ENCODE peak calls at places on chromosomes 16 and 17, in five cellular contexts. F is pancreas, N is AG10803, W is A549, O is fibroblast of the aortic adventitia. R is an unnamed sample.
A peak's percentile ranks its signal among the peaks of the same experiment; 100 is the strongest.

GRCh38 chr17:59361386-59361785 is 29.9 kb downstream of the YPEL2 start:
- DNase-seq in F (no peak), N (peak; percentile 93), O (peak; percentile 94), W (no peak), R (peak; percentile 97)

GRCh38 chr17:63412234-63412633 is 33.9 kb downstream of the CYB561 start:
- DNase-seq in W (no peak), O (no peak), N (no peak), F (no peak), R (no peak)

GRCh38 chr17:2883544-2884203 is 87.4 kb downstream of the RAP1GAP2 start:
- DNase-seq in F (no peak), O (no peak), W (peak; percentile 84), N (peak; percentile 21), R (peak; percentile 80)

GRCh38 chr17:47192549-47192948 is 3.5 kb upstream of the CDC27 start:
- DNase-seq in W (no peak), N (peak; percentile 72), F (no peak), O (no peak), R (no peak)

GRCh38 chr16:76114681-76115080 is 162.5 kb upstream of the CNTNAP4 start:
- DNase-seq in W (no peak), O (no peak), F (no peak), N (no peak), R (no peak)

GRCh38 chr17:18176152-18176551 is 7.5 kb upstream of the ALKBH5 start:
- DNase-seq in O (no peak), W (no peak), N (no peak), F (peak; percentile 40), R (no peak)

GRCh38 chr16:70432304-70432799 is 6.5 kb downstream of the ST3GAL2 start:
- DNase-seq in N (no peak), O (no peak), W (no peak), F (no peak), R (no peak)

GRCh38 chr17:45296003-45296832 is 20.6 kb downstream of the MAP3K14 start:
- DNase-seq in O (peak; percentile 74), F (no peak), N (no peak), W (no peak), R (peak; percentile 82)

DNA sequence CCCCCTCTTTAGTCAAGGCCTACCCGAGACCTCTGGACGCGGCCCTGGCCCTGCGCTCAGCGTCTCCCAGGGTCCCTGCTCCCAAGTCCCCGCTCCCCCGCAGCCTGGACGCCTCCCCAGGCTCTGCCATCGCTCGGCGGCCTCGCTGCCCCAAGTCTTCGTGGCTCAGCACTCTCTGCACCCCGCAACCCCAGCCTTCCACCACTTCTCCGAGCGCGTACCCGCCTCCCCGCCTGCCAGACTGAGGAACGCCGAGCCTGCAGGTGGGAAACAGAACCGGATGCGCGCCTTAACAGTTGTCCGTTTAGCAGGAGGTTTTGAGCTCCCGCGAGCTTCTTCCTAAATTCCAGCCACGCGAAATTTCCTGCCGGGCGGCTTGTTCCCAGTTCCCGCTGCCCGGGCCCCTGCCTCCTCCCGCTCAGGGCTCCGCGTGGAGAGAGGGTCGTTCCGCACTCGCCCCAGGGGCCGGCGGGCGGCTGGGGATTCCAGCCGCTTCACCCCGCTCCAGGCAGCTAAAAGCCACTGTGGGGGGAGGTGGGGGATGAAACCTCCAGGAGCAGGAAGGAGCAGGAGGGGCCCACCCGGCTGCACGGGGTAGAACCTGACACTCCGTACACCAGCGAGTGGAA is 87.7 kb downstream of the KCNJ12 start:
- DNase-seq in N (no peak), O (no peak), F (no peak), W (no peak), R (no peak)
- H3K4me3 ChIP-seq in N (no peak overlapping the region), O (no peak overlapping the region), F (no peak overlapping the region), W (no peak overlapping the region), R (no peak overlapping the region)

DNA sequence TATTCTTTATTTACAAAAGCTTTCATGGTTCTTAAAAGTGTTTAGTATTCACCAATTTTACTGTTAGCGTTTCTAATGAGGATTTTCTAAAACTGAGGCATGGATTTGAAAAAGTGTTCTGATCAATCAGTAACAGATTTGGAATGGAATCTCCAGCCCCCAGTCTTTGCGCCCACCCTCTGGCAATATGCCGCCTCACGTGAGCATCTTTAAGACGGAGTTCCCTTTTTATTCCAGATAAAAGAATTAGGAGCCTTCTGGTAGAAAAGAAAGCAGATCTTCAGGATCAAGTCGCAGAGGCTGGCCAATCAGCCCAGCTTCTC is 1.1 kb downstream of the TBC1D16 start:
- DNase-seq in W (no peak), N (no peak), O (no peak), F (no peak), R (no peak)
- H3K4me3 ChIP-seq in W (peak overlapping the region; percentile 89), N (peak overlapping the region; percentile 74), O (peak overlapping the region; percentile 76), F (peak overlapping the region; percentile 67), R (peak overlapping the region; percentile 75)

DNA sequence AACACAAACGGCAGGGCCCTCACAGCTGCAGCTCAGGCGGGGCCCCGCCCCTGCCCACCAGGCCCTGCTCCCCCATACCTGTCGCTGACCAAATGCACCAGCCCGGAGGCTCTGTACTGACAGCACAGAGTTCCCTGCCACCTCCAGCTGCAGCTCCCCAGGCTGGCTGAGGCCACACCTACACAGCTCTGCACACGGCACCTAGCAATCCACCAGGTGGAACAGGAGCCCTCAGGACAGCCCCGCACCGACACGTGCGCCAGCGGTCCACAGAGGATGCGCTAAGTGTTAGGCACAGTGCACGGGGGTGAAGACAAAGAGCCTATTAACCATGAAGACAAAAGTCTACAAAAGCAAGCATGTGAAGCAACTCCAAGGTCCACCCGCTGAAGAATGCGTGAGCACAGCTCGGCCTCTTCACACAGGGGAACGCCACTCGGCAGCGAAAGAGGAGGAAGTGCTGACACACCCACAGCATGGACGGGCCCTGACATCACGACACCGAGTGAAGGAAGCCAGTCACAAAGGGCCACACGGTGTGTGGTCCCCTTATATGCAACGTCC is 5.4 kb downstream of the ZCCHC14 start:
- DNase-seq in N (peak; percentile 55), F (peak; percentile 88), O (no peak), W (no peak), R (peak; percentile 83)
- H3K4me3 ChIP-seq in N (peak overlapping the region; percentile 12), F (no peak overlapping the region), O (peak overlapping the region; percentile 46), W (no peak overlapping the region), R (peak overlapping the region; percentile 46)

GRCh38 chr17:4711671-4712111 is 1.3 kb downstream of the ARRB2 start:
- DNase-seq in W (no peak), O (no peak), N (no peak), F (peak; percentile 62), R (no peak)
- H3K4me3 ChIP-seq in W (peak overlapping the region; percentile 83), O (no peak overlapping the region), N (no peak overlapping the region), F (no peak overlapping the region), R (no peak overlapping the region)

DNA sequence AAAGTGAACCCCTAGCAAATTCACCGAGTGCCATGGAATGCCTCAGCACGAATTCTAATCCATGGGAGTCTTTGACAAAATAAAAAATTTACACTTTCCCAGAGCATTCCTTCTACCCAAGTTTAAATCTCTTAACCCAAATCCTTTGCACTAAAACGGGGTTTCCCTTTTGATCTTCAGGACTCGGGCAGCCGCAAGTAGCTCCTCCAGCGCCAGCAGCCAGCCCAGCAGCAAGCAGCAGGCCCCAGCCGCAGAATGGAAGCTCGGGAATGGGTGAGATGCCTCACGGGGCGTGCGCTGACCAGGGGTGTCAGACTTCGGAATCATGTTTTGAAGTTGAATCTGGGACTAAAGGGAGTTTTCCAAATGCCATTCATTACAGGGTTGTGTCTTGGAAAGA is 42.4 kb downstream of the RPA1 start:
- DNase-seq in F (no peak), W (no peak), N (no peak), O (no peak), R (no peak)
- H3K4me3 ChIP-seq in F (no peak overlapping the region), W (no peak overlapping the region), N (no peak overlapping the region), O (no peak overlapping the region), R (no peak overlapping the region)

DNA sequence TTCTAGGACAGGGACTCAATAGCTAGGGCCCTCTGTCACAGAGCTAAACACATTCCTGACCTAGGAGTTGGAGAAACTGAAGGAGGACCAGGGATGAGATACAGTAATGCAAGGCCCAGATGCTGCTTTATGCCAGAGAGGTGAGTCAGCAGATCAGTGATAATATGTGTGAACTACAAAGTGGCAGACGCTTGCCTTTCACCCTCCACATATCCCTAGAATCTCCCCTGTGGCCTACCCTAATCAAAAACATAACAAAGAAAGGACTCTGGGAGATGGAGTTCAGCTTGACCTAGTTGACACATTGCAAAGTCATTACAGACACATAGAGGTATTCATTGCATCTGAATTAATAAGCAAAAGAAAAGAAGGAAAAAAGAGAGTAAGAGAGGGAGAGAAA is 417.6 kb upstream of the DYNLRB2 start:
- DNase-seq in F (no peak), O (peak; percentile 33), W (no peak), N (peak; percentile 67), R (peak; percentile 55)
- H3K4me3 ChIP-seq in F (no peak overlapping the region), O (no peak overlapping the region), W (no peak overlapping the region), N (no peak overlapping the region), R (no peak overlapping the region)

GRCh38 chr17:48542114-48542955 is 2.6 kb downstream of the HOXB2 start:
- DNase-seq in F (no peak), N (no peak), O (no peak), W (no peak), R (peak; percentile 63)

GRCh38 chr17:48542956-48543853 is 1.7 kb downstream of the HOXB2 start:
- DNase-seq in O (peak; percentile 54), F (no peak), W (peak; percentile 79), N (no peak), R (peak; percentile 75)

GRCh38 chr17:48541036-48541573 is 3.8 kb downstream of the HOXB2 start:
- DNase-seq in W (no peak), N (no peak), F (no peak), O (peak; percentile 51), R (peak; percentile 37)

GRCh38 chr17:48540213-48540612 is 4.7 kb downstream of the HOXB2 start:
- DNase-seq in F (no peak), N (no peak), O (no peak), W (no peak), R (no peak)

DNA sequence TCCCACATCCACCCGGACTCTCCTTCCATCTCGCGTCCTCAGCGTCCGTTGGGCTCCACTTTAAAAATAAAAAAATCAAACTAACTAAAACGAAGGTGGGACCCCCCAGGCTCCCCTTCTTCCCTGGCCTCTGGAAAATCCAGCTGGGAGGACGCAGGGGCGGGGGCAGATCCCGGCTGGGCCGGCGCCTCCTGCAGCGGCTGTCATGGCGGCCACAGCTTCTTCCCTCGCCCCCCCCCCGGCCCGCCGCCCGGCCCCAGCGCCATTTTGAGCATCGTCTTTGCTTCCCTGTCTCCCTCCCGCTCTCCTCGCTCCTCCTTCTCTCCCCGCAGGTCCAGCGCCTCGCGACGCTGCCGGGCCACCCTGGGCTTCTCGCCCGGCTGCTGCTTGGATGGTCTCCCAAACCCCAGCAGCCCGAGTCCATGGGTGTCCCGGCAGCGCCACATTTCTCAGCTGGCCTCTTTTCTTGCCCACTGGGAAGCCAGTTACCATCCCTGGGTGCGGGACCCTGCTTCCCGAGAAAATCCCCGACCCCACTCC is 3.3 kb downstream of the HOXB2 start:
- DNase-seq in W (no peak), F (peak; percentile 30), N (peak; percentile 89), O (peak; percentile 87), R (peak; percentile 88)
- H3K4me3 ChIP-seq in W (no peak overlapping the region), F (peak overlapping the region; percentile 8), N (peak overlapping the region; percentile 93), O (peak overlapping the region; percentile 83), R (peak overlapping the region; percentile 95)

R was measured in GM23248.